ENCODE peak calls at places on chromosomes 16 and 17, in seven cellular contexts. V is cardiac muscle cell; Q is stimulated activated CD8-positive, alpha-beta memory T cell treated with anti-CD3 and anti-CD28 coated beads, Interleukin-15, amount 100 ng/mL, for 1 hour; S is AG09309; E is fibroblast of lung; I is AG09319; K is heart left ventricle. A is an unnamed sample.

GRCh38 chr17:76940293-76940692 is 72.1 kb downstream of the MGAT5B start:
- DNase-seq in V (no peak), Q (no peak), S (no peak), E (no peak), I (no peak), K (no peak), A (no peak)

GRCh38 chr16:70746708-70747424 is 54.1 kb downstream of the VAC14 start:
- DNase-seq in V (peak), Q (no peak), S (peak), E (peak), I (peak), K (peak), A (peak)

GRCh38 chr16:57518520-57518919 is 17.9 kb downstream of the CCDC102A start:
- DNase-seq in V (no peak), Q (no peak), S (no peak), E (no peak), I (no peak), K (no peak), A (no peak)

GRCh38 chr16:23254338-23254737 is 47.8 kb upstream of the SCNN1B start:
- DNase-seq in V (no peak), Q (no peak), S (peak), E (no peak), I (no peak), K (no peak), A (no peak)

GRCh38 chr16:554640-555413 is 5.4 kb upstream of the PRR35 start:
- DNase-seq in V (peak), Q (no peak), S (no peak), E (peak), I (peak), K (no peak), A (no peak)

GRCh38 chr16:1676661-1677060 is 1.4 kb upstream of the JPT2 start:
- DNase-seq in V (no peak), Q (no peak), S (no peak), E (no peak), I (no peak), K (no peak), A (no peak)

GRCh38 chr16:72210571-72210970 is 38.6 kb upstream of the PMFBP1 start:
- DNase-seq in V (no peak), Q (no peak), S (no peak), E (no peak), I (no peak), K (no peak), A (no peak)

GRCh38 chr16:88131966-88132365 is 180.7 kb downstream of the BANP start:
- DNase-seq in V (no peak), Q (no peak), S (no peak), E (no peak), I (no peak), K (no peak), A (no peak)

A was measured in HCT116.